ENCODE peak calls at places on chromosomes 16 and 17, in ten cellular contexts. M is CD8-positive, alpha-beta T cell; R is fibroblast of lung; B is H9; Q is MM.1S; J is PC-9; T is body of pancreas; I is stomach; L is cardiac muscle cell; X is brain microvascular endothelial cell. H is an unnamed sample. For H3K27me3, the result is how much of the 10 kb centered on the place peaks cover.

GRCh38 chr16:25228372-25228771 is 11.6 kb downstream of the AQP8 start:
- DNase-seq in J (no peak), I (no peak), T (no peak), M (no peak), L (no peak), Q (no peak), X (no peak), R (no peak), B (peak), H (no peak)

GRCh38 chr17:34580685-34581445 is 1.5 kb downstream of the TMEM132E start:
- DNase-seq in T (no peak), B (peak), X (no peak), L (no peak), Q (no peak), R (no peak), J (no peak), M (no peak), I (no peak), H (no peak)

GRCh38 chr17:73747221-73748002 is 103.2 kb upstream of the SDK2 start:
- DNase-seq in Q (no peak), I (peak), B (no peak), M (no peak), X (no peak), L (no peak), R (no peak), T (peak), J (no peak), H (no peak)

GRCh38 chr16:84834403-84834772 is 14.6 kb downstream of the CRISPLD2 start:
- DNase-seq in L (peak), Q (no peak), R (peak), J (no peak), X (no peak), M (no peak), T (no peak), B (no peak), I (no peak), H (peak)

GRCh38 chr16:84088695-84089395 is 27.9 kb downstream of the MBTPS1 start:
- DNase-seq in T (no peak), B (no peak), I (peak), X (no peak), R (no peak), M (peak), J (no peak), L (no peak), Q (peak), H (no peak)

GRCh38 chr16:85275533-85276249 is 163.4 kb upstream of the CIBAR2 start:
- DNase-seq in Q (peak), J (no peak), I (peak), L (peak), T (peak), R (peak), M (peak), B (peak), X (no peak), H (no peak)

GRCh38 chr16:89779231-89779912 is 37.1 kb downstream of the FANCA start:
- DNase-seq in J (no peak), L (no peak), M (no peak), T (no peak), Q (no peak), I (no peak), R (no peak), B (no peak), X (no peak), H (no peak)

GRCh38 chr16:24208710-24209109 is 47.4 kb upstream of the CACNG3 start:
- DNase-seq in X (no peak), M (no peak), T (no peak), I (no peak), R (no peak), B (peak), Q (no peak), J (no peak), L (no peak), H (no peak)

GRCh38 chr16:3646348-3646920 is 8.1 kb upstream of the DNASE1 start:
- DNase-seq in X (no peak), R (no peak), Q (no peak), M (no peak), I (peak), L (no peak), J (peak), T (peak), B (no peak), H (no peak)

GRCh38 chr17:59361916-59362810 is 30.7 kb downstream of the YPEL2 start:
- DNase-seq in R (peak), J (peak), I (no peak), X (peak), T (no peak), M (peak), B (no peak), L (peak), Q (peak), H (peak)

GRCh38 chr17:78361227-78361683 is 1.4 kb upstream of the SOCS3 start:
- DNase-seq in B (no peak), I (no peak), M (no peak), X (no peak), T (no peak), J (no peak), R (no peak), Q (no peak), L (no peak), H (no peak)

GRCh38 chr17:3773511-3773910 is 27.5 kb downstream of the ITGAE start:
- DNase-seq in L (peak), R (peak), T (no peak), B (no peak), X (peak), Q (no peak), I (no peak), M (no peak), J (no peak), H (no peak)

DNA sequence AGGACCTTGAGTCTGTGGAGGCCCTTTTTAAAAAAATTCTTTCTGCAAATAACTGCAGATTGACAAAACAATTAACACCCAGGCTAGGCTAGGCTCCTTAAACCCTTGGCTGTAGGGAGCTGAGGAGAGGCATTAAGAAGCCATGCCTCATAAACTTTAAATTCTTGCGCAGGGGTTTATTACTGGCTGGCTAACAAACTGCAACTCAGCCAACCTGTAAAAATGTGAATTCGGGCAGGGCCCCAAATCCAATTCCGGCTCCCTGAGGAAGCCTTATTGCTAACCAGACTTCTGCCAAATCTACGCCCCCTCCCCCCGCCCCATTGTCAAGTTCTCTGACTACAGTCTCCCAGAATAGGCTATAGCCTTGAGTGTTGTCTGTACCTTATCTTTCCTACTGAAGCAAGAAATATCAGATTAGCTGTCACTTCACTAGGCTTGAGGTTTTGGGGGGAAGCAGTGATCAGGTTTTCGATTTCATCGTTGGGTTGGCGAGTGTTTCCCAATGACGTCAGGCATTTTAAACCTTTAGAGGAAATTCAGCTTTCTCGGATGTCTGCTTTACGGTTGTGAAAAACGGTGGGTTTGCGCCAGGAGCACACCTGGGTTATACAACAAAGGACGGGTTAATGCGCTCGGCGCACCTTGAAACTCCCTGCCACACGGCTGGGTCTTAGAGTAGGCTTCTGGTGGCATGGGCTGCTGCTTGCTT is 2.0 kb downstream of the CDH3 start:
- DNase-seq in J (no peak), X (no peak), R (no peak), L (no peak), I (no peak), Q (no peak), T (no peak), B (no peak), M (no peak), H (no peak)
- H3K27me3 ChIP-seq in J (under half), X (under half), R (under half), L (under half), I (under half), Q (under half), T (under half), B (under half), M (under half), H (under half)

GRCh38 chr17:79968116-79968515 is 67.6 kb downstream of the TBC1D16 start:
- DNase-seq in B (peak), L (no peak), Q (no peak), R (no peak), M (no peak), X (no peak), J (no peak), I (no peak), T (no peak), H (no peak)

GRCh38 chr17:79966681-79967080 is 69.0 kb downstream of the TBC1D16 start:
- DNase-seq in Q (no peak), I (no peak), M (no peak), J (no peak), L (peak), B (no peak), T (no peak), X (no peak), R (no peak), H (no peak)

GRCh38 chr17:79971651-79972050 is 64.0 kb downstream of the TBC1D16 start:
- DNase-seq in Q (no peak), I (no peak), X (no peak), R (no peak), T (peak), J (no peak), B (peak), L (no peak), M (no peak), H (no peak)

GRCh38 chr17:79969906-79970305 is 65.8 kb downstream of the TBC1D16 start:
- DNase-seq in R (no peak), I (no peak), M (no peak), T (peak), B (no peak), J (no peak), Q (no peak), L (no peak), X (no peak), H (no peak)

GRCh38 chr17:79970576-79971068 is 65.0 kb downstream of the TBC1D16 start:
- DNase-seq in Q (peak), M (no peak), B (peak), I (peak), R (peak), X (no peak), J (no peak), L (peak), T (peak), H (no peak)
- TF ChIP-seq CTCF in Q (peak), M (peak), B (peak), I (no peak), R (peak), X (peak), J (peak), L (peak), T (peak), H (peak)

GRCh38 chr16:50451951-50452508 is 83.2 kb upstream of the BRD7 start:
- DNase-seq in B (no peak), M (no peak), R (no peak), Q (no peak), L (no peak), I (no peak), T (no peak), X (no peak), J (no peak), H (no peak)
- H3K27me3 ChIP-seq in B (under half), M (under half), R (under half), Q (under half), L (half or more), I (under half), T (under half), X (under half), J (under half), H (under half)

GRCh38 chr16:86567701-86568571 is 1.3 kb downstream of the FOXC2 start:
- DNase-seq in Q (no peak), R (peak), X (no peak), B (peak), M (no peak), I (no peak), L (peak), J (no peak), T (no peak), H (no peak)
- TF ChIP-seq CTCF in Q (no peak), R (no peak), X (no peak), B (no peak), M (no peak), I (no peak), L (peak), J (no peak), T (no peak), H (no peak)

GRCh38 chr16:1213231-1213630 is 11.8 kb downstream of the TPSG1 start:
- DNase-seq in J (no peak), I (no peak), Q (no peak), T (no peak), B (no peak), R (no peak), M (no peak), X (no peak), L (no peak), H (no peak)
- H3K27me3 ChIP-seq in J (half or more), I (under half), Q (half or more), T (under half), B (under half), R (under half), M (under half), X (under half), L (under half), H (under half)

DNA sequence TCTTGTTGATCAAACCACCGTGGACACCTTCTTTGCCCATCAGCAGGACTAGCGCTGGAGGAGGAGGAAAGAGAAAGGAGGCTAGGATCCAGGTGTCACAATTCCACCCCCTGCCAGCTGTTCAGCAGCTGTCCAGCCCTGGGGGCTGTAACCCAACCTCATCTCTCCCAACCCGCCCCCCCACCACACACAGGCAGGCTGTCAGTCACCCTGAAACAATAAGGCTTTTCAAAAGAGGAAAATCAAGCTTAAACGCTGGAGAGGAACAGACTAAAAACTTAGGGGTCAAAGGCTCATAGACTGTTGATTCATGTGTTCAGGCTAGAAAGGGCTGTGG is 2.4 kb downstream of the PFN1 start:
- DNase-seq in R (no peak), X (no peak), I (no peak), B (no peak), L (no peak), M (no peak), Q (no peak), J (no peak), T (no peak), H (no peak)
- TF ChIP-seq CTCF in R (no peak), X (no peak), I (no peak), B (no peak), L (no peak), M (no peak), Q (no peak), J (no peak), T (no peak), H (no peak)

DNA sequence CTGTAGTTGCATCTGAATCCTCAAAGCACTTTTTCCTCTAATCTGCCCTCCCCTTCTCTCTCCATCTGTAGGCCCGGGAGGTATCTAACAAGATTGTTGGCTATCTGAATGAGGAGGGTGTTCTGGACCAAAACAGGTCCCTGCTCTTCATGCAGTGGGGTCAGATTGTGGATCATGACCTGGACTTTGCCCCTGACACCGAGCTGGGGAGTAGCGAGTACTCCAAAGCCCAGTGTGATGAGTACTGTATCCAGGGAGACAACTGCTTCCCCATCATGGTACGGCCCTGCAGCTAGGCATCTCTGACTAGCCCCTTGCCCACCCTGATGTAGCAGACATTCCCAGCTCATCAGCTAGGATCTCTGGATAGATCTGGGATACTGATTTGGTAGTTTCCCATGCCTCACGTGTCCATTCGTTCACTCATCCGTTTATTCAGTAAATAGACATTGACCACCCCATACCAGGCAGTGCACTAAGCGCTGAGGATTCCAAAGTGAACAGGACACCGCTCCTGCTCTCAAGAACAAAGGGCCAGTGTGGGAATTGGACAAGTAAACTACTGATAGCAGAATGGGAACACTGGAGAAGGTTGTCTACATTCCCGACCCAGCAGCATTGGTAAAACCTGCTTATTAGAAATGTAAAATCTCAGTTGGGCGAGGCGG is 12.1 kb downstream of the LPO start:
- DNase-seq in T (no peak), L (no peak), I (no peak), B (peak), X (no peak), Q (no peak), M (peak), J (no peak), R (no peak), H (no peak)
- H3K27me3 ChIP-seq in T (under half), L (half or more), I (under half), B (under half), X (under half), Q (half or more), M (under half), J (half or more), R (under half), H (under half)

DNA sequence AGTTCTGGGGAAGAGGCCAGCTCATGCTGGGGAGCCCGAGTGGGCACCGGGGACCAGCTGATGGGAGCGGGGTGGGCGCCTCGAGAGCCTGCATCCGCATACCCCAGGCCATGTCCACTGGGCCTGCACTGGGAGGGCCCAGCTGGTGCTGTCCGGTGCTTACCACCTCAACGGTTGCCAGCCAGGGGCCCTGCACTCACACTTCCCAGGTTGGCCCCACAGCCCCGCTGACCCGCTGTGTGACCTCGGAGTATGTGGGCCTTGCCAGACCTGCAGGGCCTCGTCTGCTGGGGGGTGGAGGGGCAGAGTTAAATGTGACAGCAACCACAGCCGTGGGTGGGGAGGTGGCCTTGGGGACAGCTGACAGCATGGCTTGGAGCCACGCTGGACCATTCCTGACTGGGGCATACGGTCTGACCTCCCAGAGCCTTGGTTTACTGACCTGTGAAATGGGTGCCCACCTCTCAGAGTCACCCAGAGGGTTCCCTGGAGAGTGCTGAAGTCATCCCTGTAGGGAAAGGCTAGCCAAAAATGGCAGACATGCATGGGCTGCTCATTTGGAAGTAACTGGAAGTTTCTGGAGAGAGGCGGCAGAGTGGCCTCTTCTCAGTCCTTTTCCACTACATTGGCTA is 5.4 kb upstream of the GAA start:
- DNase-seq in I (no peak), L (no peak), X (no peak), J (no peak), B (no peak), T (no peak), Q (no peak), R (no peak), M (no peak), H (no peak)
- TF ChIP-seq CTCF in I (no peak), L (no peak), X (no peak), J (no peak), B (no peak), T (no peak), Q (no peak), R (no peak), M (no peak), H (no peak)

GRCh38 chr17:48995332-48995870 is 1.8 kb upstream of the IGF2BP1 start:
- DNase-seq in T (no peak), M (no peak), B (peak), I (no peak), L (no peak), X (no peak), Q (no peak), R (peak), J (no peak), H (no peak)

GRCh38 chr17:48995871-48996695 is 1.1 kb upstream of the IGF2BP1 start:
- DNase-seq in T (no peak), M (no peak), J (no peak), X (no peak), I (no peak), L (no peak), B (peak), R (no peak), Q (no peak), H (no peak)

GRCh38 chr17:48993305-48993704 is 3.9 kb upstream of the IGF2BP1 start:
- DNase-seq in Q (no peak), I (no peak), M (no peak), J (no peak), R (no peak), B (no peak), T (no peak), X (no peak), L (no peak), H (no peak)

GRCh38 chr17:48996696-48997102 is 486 bp upstream of the IGF2BP1 start:
- DNase-seq in J (no peak), L (no peak), M (no peak), R (no peak), B (no peak), Q (no peak), T (no peak), I (no peak), X (no peak), H (no peak)

DNA sequence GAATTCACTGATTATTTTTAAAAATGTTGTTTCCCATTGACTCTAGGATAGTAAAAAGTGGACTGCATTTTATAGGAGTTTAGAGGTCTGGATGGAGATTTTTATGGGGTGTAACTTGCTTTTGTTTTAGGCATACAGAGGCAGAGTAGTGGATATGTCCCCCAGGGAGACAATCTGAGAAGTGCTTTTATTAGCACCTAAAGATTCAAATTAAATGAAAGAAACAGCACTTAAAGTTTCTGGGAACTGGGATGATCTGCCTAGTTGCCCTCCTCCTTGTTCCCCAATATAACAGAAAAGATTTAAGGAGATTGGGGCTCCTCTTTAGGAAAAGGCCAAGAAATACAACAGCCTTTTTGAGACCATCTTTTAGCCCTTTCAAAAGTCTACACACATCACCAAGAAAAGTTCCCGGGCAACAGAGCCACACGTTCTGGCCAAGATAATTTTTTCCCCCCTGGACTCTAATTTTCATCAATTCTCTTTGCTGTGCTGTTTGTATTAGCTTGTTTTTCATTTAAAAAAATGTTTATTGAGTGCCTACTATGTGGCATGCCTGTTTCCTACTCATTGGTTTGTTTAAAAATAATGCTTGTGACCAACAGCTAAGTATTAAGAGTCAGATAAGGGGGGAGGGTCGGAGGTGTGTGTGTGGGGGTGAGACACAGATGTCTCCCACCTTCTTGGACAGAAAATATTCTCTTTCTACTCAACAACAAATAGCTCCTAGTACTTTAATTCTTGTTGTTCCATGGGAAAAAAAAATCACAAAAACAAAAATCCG is 2.4 kb upstream of the IGF2BP1 start:
- DNase-seq in M (no peak), I (no peak), T (no peak), J (no peak), R (no peak), B (no peak), L (no peak), X (no peak), Q (no peak), H (no peak)
- H3K27me3 ChIP-seq in M (half or more), I (half or more), T (under half), J (under half), R (half or more), B (under half), L (under half), X (under half), Q (half or more), H (under half)

GRCh38 chr17:491086-492014 is 138.7 kb upstream of the RPH3AL start:
- DNase-seq in L (peak), Q (no peak), J (no peak), B (peak), T (peak), I (peak), R (peak), X (peak), M (peak), H (no peak)
- TF ChIP-seq CTCF in L (peak), Q (no peak), J (no peak), B (no peak), T (no peak), I (no peak), R (no peak), X (peak), M (no peak), H (peak)